ENCODE peak calls at places on chromosomes 12 and 14, in eight cellular contexts. K, I, V, P, R, C, G and B are unnamed samples.

GRCh38 chr12:107435520-107435919 is 250.1 kb upstream of the PWP1 start:
- DNase-seq in P (no peak), C (no peak), V (no peak), G (no peak), R (no peak), K (no peak), I (no peak), B (no peak)

GRCh38 chr12:6827437-6827894 is 741 bp upstream of the P3H3 start:
- DNase-seq in G (no peak), V (no peak), P (peak; percentile 56), K (no peak), C (peak; percentile 92), R (peak; percentile 85), I (peak; percentile 79), B (peak; percentile 80)

GRCh38 chr14:103510311-103511021 is 12.2 kb downstream of the CKB start:
- DNase-seq in C (no peak), I (no peak), G (no peak), R (peak; percentile 23), V (no peak), K (no peak), P (no peak), B (no peak)

GRCh38 chr14:80637726-80638619 is 303.6 kb downstream of the CEP128 start:
- DNase-seq in R (no peak), K (peak; percentile 46), V (no peak), P (no peak), C (no peak), I (no peak), G (no peak), B (no peak)

GRCh38 chr12:57127101-57127709 is 1.1 kb upstream of the LRP1 start:
- DNase-seq in V (no peak), I (no peak), P (peak; percentile 58), R (peak; percentile 78), G (no peak), K (no peak), C (peak; percentile 73), B (peak; percentile 57)

GRCh38 chr12:119308743-119309456 is 25.6 kb upstream of the CCDC60 start:
- DNase-seq in P (no peak), K (no peak), C (no peak), V (no peak), R (peak; percentile 63), G (no peak), I (no peak), B (no peak)

GRCh38 chr12:81591256-81591655 is 167.9 kb downstream of the PPFIA2 start:
- DNase-seq in V (no peak), R (no peak), I (no peak), K (no peak), G (no peak), C (no peak), P (no peak), B (no peak)

GRCh38 chr14:80930095-80930494 is 11.4 kb downstream of the CEP128 start:
- DNase-seq in C (no peak), V (no peak), I (no peak), P (no peak), G (no peak), R (no peak), K (no peak), B (no peak)

GRCh38 chr12:2057041-2057792 is 4.4 kb downstream of the CACNA1C start:
- DNase-seq in R (peak; percentile 77), V (no peak), I (peak; percentile 62), K (no peak), P (no peak), C (peak; percentile 64), G (peak; percentile 7), B (peak; percentile 19)

GRCh38 chr14:101082436-101083384 is 179.2 kb upstream of the RTL1 start:
- DNase-seq in G (no peak), P (no peak), C (no peak), K (no peak), I (no peak), V (no peak), R (no peak), B (no peak)

GRCh38 chr12:45547822-45548221 is 181.7 kb upstream of the ARID2 start:
- DNase-seq in P (no peak), R (no peak), K (no peak), V (no peak), C (no peak), G (no peak), I (peak; percentile 13), B (peak; percentile 9)

GRCh38 chr14:24066490-24067132 is 4.8 kb upstream of the CPNE6 start:
- DNase-seq in C (no peak), V (no peak), G (no peak), P (no peak), K (no peak), R (no peak), I (no peak), B (no peak)

GRCh38 chr12:27644446-27644845 is 51.8 kb upstream of the REP15 start:
- DNase-seq in I (peak; percentile 60), G (no peak), C (no peak), R (no peak), V (no peak), K (no peak), P (peak; percentile 40), B (peak; percentile 47)

GRCh38 chr12:38350342-38351181 is 34.0 kb downstream of the ALG10B start:
- DNase-seq in K (no peak), P (no peak), I (no peak), C (no peak), R (no peak), V (no peak), G (no peak), B (no peak)

GRCh38 chr12:112664569-112664968 is 127.0 kb upstream of the RPH3A start:
- DNase-seq in R (no peak), P (no peak), C (no peak), I (no peak), G (no peak), K (no peak), V (no peak), B (peak; percentile 11)

GRCh38 chr14:81272322-81272721 is 51.6 kb upstream of the GTF2A1 start:
- DNase-seq in I (no peak), G (no peak), P (no peak), C (no peak), K (no peak), R (no peak), V (no peak), B (no peak)

GRCh38 chr12:16359512-16360491 is 12.4 kb downstream of the MGST1 start:
- DNase-seq in G (no peak), R (peak; percentile 67), K (no peak), I (peak; percentile 47), P (peak; percentile 24), C (peak; percentile 37), V (no peak), B (peak; percentile 62)

GRCh38 chr12:63895841-63896240 is 51.3 kb downstream of the SRGAP1 start:
- DNase-seq in G (no peak), K (no peak), P (no peak), R (no peak), I (no peak), V (no peak), C (no peak), B (no peak)

GRCh38 chr12:9133243-9133938 is 17.7 kb upstream of the A2M start:
- DNase-seq in G (no peak), V (no peak), C (no peak), R (no peak), P (no peak), K (no peak), I (no peak), B (no peak)

GRCh38 chr12:22759769-22760674 is 135.1 kb downstream of the ETNK1 start:
- DNase-seq in P (no peak), R (no peak), V (no peak), K (no peak), G (no peak), C (no peak), I (no peak), B (no peak)

GRCh38 chr12:88753074-88753473 is 172.8 kb upstream of the KITLG start:
- DNase-seq in R (no peak), C (no peak), K (no peak), V (no peak), G (no peak), P (peak; percentile 44), I (peak; percentile 29), B (peak; percentile 46)

GRCh38 chr14:101719045-101719645 is 42.4 kb upstream of the PPP2R5C start:
- DNase-seq in K (no peak), G (no peak), P (no peak), I (no peak), C (no peak), V (no peak), R (no peak), B (no peak)

GRCh38 chr12:46698003-46698402 is 127.8 kb downstream of the SLC38A4 start:
- DNase-seq in R (no peak), G (no peak), P (no peak), V (no peak), K (no peak), I (no peak), C (no peak), B (no peak)

GRCh38 chr12:95328708-95329107 is 111.1 kb downstream of the VEZT start:
- DNase-seq in P (no peak), K (no peak), I (no peak), V (no peak), G (no peak), C (no peak), R (no peak), B (no peak)

GRCh38 chr12:23830210-23830609 is 119.3 kb downstream of the SOX5 start:
- DNase-seq in R (no peak), K (no peak), P (no peak), G (no peak), I (no peak), V (no peak), C (no peak), B (no peak)

GRCh38 chr12:123139926-123140674 is 10.8 kb downstream of the PITPNM2 start:
- DNase-seq in P (peak; percentile 61), C (peak; percentile 46), K (no peak), R (no peak), V (no peak), G (no peak), I (peak; percentile 57), B (peak; percentile 52)

GRCh38 chr14:30957813-30958370 is 67.6 kb upstream of the AP4S1 start:
- DNase-seq in I (no peak), V (no peak), P (no peak), R (no peak), C (no peak), K (no peak), G (no peak), B (no peak)

GRCh38 chr12:69879007-69879960 is 54.3 kb downstream of the MYRFL start:
- DNase-seq in K (no peak), P (peak; percentile 56), R (peak; percentile 67), I (peak; percentile 69), V (no peak), G (no peak), C (peak; percentile 57), B (peak; percentile 75)
- H3K4me3 ChIP-seq in K (peak overlapping the region; percentile 4), P (no peak overlapping the region), R (peak overlapping the region; percentile 39), I (no peak overlapping the region), V (peak overlapping the region; percentile 42), G (no peak overlapping the region), C (no peak overlapping the region), B (peak overlapping the region; percentile 25)

GRCh38 chr14:106846218-106846617 is 1319.8 kb downstream of the TMEM121 start:
- DNase-seq in R (no peak), G (no peak), C (no peak), P (peak; percentile 18), I (no peak), V (no peak), K (no peak), B (no peak)
- H3K4me3 ChIP-seq in R (no peak overlapping the region), G (no peak overlapping the region), C (no peak overlapping the region), P (no peak overlapping the region), I (no peak overlapping the region), V (no peak overlapping the region), K (no peak overlapping the region), B (no peak overlapping the region)

GRCh38 chr12:132131952-132132351 is 12.2 kb downstream of the DDX51 start:
- DNase-seq in K (no peak), P (no peak), I (no peak), C (no peak), G (no peak), V (no peak), R (peak; percentile 21), B (no peak)
- H3K4me3 ChIP-seq in K (no peak overlapping the region), P (no peak overlapping the region), I (no peak overlapping the region), C (no peak overlapping the region), G (no peak overlapping the region), V (no peak overlapping the region), R (no peak overlapping the region), B (no peak overlapping the region)

GRCh38 chr14:69263364-69263763 is 3.4 kb downstream of the GALNT16 start:
- DNase-seq in G (no peak), C (peak; percentile 71), I (peak; percentile 93), K (peak; percentile 97), V (peak; percentile 93), P (peak; percentile 42), R (peak; percentile 87), B (peak; percentile 73)
- H3K4me3 ChIP-seq in G (no peak overlapping the region), C (no peak overlapping the region), I (no peak overlapping the region), K (no peak overlapping the region), V (no peak overlapping the region), P (no peak overlapping the region), R (no peak overlapping the region), B (no peak overlapping the region)